ENCODE peak calls at places on chromosome 7, in five cellular contexts. R, Z, N, P and X are unnamed samples.
A peak's percentile ranks its signal among the peaks of the same experiment; 100 is the strongest.

GRCh38 chr7:116692599-116693308 is 20.8 kb downstream of the MET start:
- DNase-seq in P (no peak), R (no peak), Z (no peak), N (no peak), X (no peak)

GRCh38 chr7:111294494-111294893 is 203.6 kb downstream of the LRRN3 start:
- DNase-seq in P (no peak), N (no peak), Z (no peak), R (no peak), X (no peak)

GRCh38 chr7:45563804-45564461 is 10.2 kb upstream of the ADCY1 start:
- DNase-seq in R (no peak), N (no peak), Z (no peak), P (peak; percentile 35), X (no peak)

GRCh38 chr7:16710641-16711040 is 42.9 kb upstream of the TSPAN13 start:
- DNase-seq in P (no peak), N (no peak), Z (no peak), R (no peak), X (no peak)

GRCh38 chr7:42194218-42194617 is 42.8 kb downstream of the GLI3 start:
- DNase-seq in Z (no peak), R (peak; percentile 15), N (no peak), P (no peak), X (no peak)

GRCh38 chr7:1024876-1025746 is 19.2 kb upstream of the GPR146 start:
- DNase-seq in P (no peak), R (no peak), N (no peak), Z (no peak), X (no peak)

GRCh38 chr7:147982307-147982706 is 608.3 kb upstream of the C7orf33 start:
- DNase-seq in R (no peak), N (no peak), P (no peak), Z (no peak), X (no peak)

GRCh38 chr7:130390486-130390885 is 10.2 kb downstream of the CPA1 start:
- DNase-seq in N (no peak), Z (no peak), P (no peak), R (no peak), X (no peak)

GRCh38 chr7:39741942-39742623 is 118.7 kb downstream of the RALA start:
- DNase-seq in R (no peak), N (no peak), P (peak; percentile 47), Z (peak; percentile 48), X (no peak)

GRCh38 chr7:16708980-16709379 is 44.6 kb upstream of the TSPAN13 start:
- DNase-seq in Z (no peak), R (peak; percentile 8), P (no peak), N (no peak), X (no peak)

GRCh38 chr7:1033546-1034145 is 10.7 kb upstream of the GPR146 start:
- DNase-seq in N (no peak), Z (no peak), P (no peak), R (no peak), X (no peak)

GRCh38 chr7:100886142-100886935 is 3.2 kb downstream of the UFSP1 start:
- DNase-seq in Z (no peak), R (no peak), P (no peak), N (no peak), X (no peak)

GRCh38 chr7:43750016-43750887 is 8.2 kb upstream of the BLVRA start:
- DNase-seq in R (no peak), Z (no peak), N (no peak), P (no peak), X (no peak)

DNA sequence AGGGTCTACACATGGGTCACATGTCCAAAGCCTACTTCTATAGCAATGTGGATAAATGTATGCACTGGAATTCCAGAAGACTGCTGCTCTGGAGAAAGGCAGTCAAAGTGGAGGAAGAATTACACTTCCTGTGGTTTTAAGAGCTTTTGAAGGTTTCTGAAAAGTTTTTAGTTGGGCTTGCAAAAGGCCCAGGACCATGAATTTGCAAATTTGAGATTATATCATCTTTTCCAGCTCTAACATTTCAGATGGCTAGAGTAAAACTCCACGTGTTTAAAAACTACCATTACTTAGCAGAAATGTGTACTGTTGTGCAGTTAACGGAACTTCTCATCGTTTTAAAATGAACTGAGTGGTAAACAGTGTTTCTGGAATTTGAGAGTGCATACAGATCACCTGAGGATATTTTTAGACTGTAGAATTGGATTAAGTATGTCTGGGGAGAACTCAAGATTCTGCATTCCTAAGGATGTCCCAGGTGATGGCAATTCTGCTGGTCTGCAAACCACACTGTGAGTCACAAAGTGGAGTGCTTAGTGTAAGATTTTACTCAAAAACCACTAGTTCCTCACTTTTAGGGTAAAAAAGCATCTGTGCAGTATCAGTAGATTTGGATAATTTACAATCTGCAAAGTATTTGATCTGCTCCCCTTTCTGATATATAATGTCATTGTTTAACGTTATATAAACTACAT is 32.8 kb upstream of the CCDC71L start:
- DNase-seq in N (no peak), Z (no peak), R (no peak), P (no peak), X (no peak)
- H3K4me3 ChIP-seq in N (no peak overlapping the region), Z (no peak overlapping the region), R (no peak overlapping the region), P (no peak overlapping the region), X (no peak overlapping the region)

DNA sequence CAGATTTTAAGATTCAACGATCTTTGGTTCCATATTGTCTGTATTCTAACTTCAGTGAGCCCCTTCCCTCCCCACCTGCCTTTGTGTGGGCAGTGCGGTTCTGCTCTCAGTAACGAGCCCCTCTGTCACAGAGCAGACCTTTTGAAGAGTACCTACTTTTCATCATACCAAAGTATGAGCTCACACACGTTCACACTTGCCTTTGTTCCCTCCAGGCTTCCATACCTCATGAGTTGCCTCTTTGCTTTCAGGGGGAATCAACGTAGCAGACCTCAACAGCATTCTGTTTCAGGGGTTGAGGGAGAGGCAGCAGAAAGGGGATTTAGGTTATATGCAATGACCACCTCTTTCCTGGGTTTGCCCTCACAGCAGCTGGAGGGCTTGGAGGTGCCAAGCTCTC is 211.4 kb upstream of the MDFIC start:
- DNase-seq in P (no peak), Z (no peak), N (no peak), R (no peak), X (no peak)
- H3K27me3 ChIP-seq in P (no peaks in the 10 kb centered on the region), Z (no peaks in the 10 kb centered on the region), N (no peaks in the 10 kb centered on the region), R (no peaks in the 10 kb centered on the region), X (no peaks in the 10 kb centered on the region)

GRCh38 chr7:127320974-127321373 is 68.2 kb upstream of the GRM8 start:
- DNase-seq in N (no peak), Z (no peak), R (no peak), P (no peak), X (no peak)
- H3K4me3 ChIP-seq in N (no peak overlapping the region), Z (no peak overlapping the region), R (no peak overlapping the region), P (no peak overlapping the region), X (no peak overlapping the region)

DNA sequence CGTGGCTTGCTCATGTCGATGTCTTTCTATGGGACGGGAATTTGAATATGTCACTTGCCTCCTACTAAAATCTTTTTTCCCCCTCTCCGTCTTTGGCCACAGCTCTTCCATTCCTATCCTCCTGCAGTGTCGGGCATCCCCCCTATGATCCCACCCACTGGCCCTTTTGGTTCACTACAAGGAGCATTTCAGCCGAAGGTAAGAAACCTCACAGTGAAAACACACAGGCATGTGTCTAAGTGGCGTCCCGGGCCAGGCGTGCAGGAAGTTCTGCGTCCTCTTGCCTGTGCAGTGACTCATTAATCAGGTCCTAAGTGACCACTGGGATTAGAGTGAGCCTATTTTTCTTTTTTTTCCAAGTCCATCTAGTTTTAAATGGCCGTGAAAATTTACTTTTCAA is 360.5 kb upstream of the GALNT17 start:
- DNase-seq in N (no peak), P (no peak), R (no peak), Z (no peak), X (no peak)
- H3K27me3 ChIP-seq in N (no peaks in the 10 kb centered on the region), P (no peaks in the 10 kb centered on the region), R (no peaks in the 10 kb centered on the region), Z (no peaks in the 10 kb centered on the region), X (no peaks in the 10 kb centered on the region)

GRCh38 chr7:132492841-132493445 is 83.3 kb downstream of the PLXNA4 start:
- DNase-seq in P (no peak), R (no peak), Z (no peak), N (no peak), X (no peak)

GRCh38 chr7:132490474-132490873 is 85.8 kb downstream of the PLXNA4 start:
- DNase-seq in N (no peak), Z (no peak), P (no peak), R (no peak), X (no peak)

GRCh38 chr7:132491546-132491945 is 84.7 kb downstream of the PLXNA4 start:
- DNase-seq in R (no peak), P (no peak), N (no peak), Z (no peak), X (no peak)

GRCh38 chr7:132488634-132489302 is 87.5 kb downstream of the PLXNA4 start:
- DNase-seq in P (no peak), N (no peak), R (no peak), Z (no peak), X (no peak)

GRCh38 chr7:132489776-132490237 is 86.5 kb downstream of the PLXNA4 start:
- DNase-seq in Z (no peak), R (no peak), N (no peak), P (no peak), X (no peak)
- H3K4me3 ChIP-seq in Z (no peak overlapping the region), R (no peak overlapping the region), N (no peak overlapping the region), P (no peak overlapping the region), X (no peak overlapping the region)

GRCh38 chr7:103989200-103989784 is at the start of gene RELN:
- DNase-seq in Z (no peak), P (no peak), N (no peak), R (no peak), X (no peak)

GRCh38 chr7:103989785-103990775 is 622 bp upstream of the RELN start:
- DNase-seq in Z (no peak), R (no peak), P (no peak), N (no peak), X (no peak)

GRCh38 chr7:103988468-103989199 is 824 bp downstream of the RELN start:
- DNase-seq in Z (no peak), N (no peak), P (no peak), R (no peak), X (no peak)

GRCh38 chr7:103985565-103986126 is 3.8 kb downstream of the RELN start:
- DNase-seq in R (no peak), P (no peak), Z (no peak), N (no peak), X (no peak)

DNA sequence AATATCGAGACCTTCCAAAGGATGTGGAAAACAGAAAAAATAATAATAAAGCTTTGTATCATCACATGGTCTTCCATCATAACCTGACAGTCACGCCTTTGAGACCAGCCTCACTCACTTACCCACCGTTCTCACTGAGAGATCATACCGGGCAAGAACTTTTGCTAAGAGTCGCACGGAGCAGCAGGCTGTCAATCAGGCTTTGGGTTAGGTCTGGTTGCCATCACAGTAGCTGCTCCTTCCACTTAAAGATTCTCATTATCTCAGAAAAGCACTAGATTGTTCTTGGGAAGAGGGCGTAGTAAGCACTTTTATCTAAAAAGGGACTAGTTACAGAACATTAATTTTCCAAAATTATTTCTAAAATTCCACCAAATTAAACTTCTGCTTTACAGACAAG is 2.0 kb downstream of the RELN start:
- DNase-seq in P (no peak), R (no peak), Z (no peak), N (no peak), X (no peak)
- H3K27me3 ChIP-seq in P (peaks cover 71% of the 10 kb centered on the region), R (peaks cover 48% of the 10 kb centered on the region), Z (peaks cover 58% of the 10 kb centered on the region), N (peaks cover 4% of the 10 kb centered on the region), X (peaks cover 1% of the 10 kb centered on the region)